ENCODE peak calls at places on chromosomes 2 and 18, in seven cellular contexts. Z is K562, I is A549, C is IMR-90, N is H1, R is HepG2, F is GM12878. Y is an unnamed sample.

GRCh38 chr2:20074001-20074648 is 22.7 kb upstream of the LAPTM4A start:
- DNase-seq in Z (no peak), R (no peak), N (no peak), F (no peak), C (no peak), I (no peak), Y (peak)

GRCh38 chr2:224410946-224411561 is 9.1 kb upstream of the FAM124B start:
- DNase-seq in R (no peak), F (no peak), Z (no peak), I (no peak), N (no peak), C (peak), Y (no peak)

GRCh38 chr2:65557616-65558573 is 125.5 kb upstream of the SPRED2 start:
- DNase-seq in Z (no peak), C (no peak), F (no peak), I (no peak), N (no peak), R (no peak), Y (no peak)

GRCh38 chr2:101628050-101628392 is 69.5 kb upstream of the MAP4K4 start:
- DNase-seq in R (no peak), N (no peak), F (no peak), I (no peak), Z (no peak), C (no peak), Y (no peak)

GRCh38 chr2:212949786-212950185 is 201.6 kb downstream of the IKZF2 start:
- DNase-seq in C (no peak), N (no peak), I (no peak), R (no peak), Z (no peak), F (no peak), Y (no peak)

GRCh38 chr2:238945433-238946150 is 97.7 kb downstream of the TWIST2 start:
- DNase-seq in R (peak), I (peak), N (peak), C (peak), Z (peak), F (no peak), Y (no peak)

GRCh38 chr18:55501594-55502345 is 86.2 kb downstream of the TCF4 start:
- DNase-seq in I (no peak), N (no peak), C (peak), Z (no peak), R (no peak), F (no peak), Y (no peak)

GRCh38 chr2:130896813-130897212 is 60.1 kb downstream of the ARHGEF4 start:
- DNase-seq in Z (no peak), I (no peak), C (no peak), N (no peak), F (no peak), R (no peak), Y (no peak)

GRCh38 chr2:100736121-100736915 is 83.6 kb upstream of the NPAS2 start:
- DNase-seq in R (no peak), C (no peak), I (no peak), Z (no peak), F (no peak), N (peak), Y (no peak)

GRCh38 chr18:26003391-26003790 is 87.0 kb downstream of the SS18 start:
- DNase-seq in R (no peak), Z (peak), I (no peak), C (no peak), N (no peak), F (no peak), Y (no peak)

GRCh38 chr18:6370410-6370809 is 44.3 kb downstream of the L3MBTL4 start:
- DNase-seq in I (no peak), C (no peak), Z (no peak), N (no peak), R (peak), F (no peak), Y (peak)

GRCh38 chr2:47052847-47053246 is 102.3 kb downstream of the STPG4 start:
- DNase-seq in R (no peak), F (no peak), I (no peak), C (no peak), Z (no peak), N (no peak), Y (no peak)

GRCh38 chr2:106039634-106040033 is 154.5 kb downstream of the UXS1 start:
- DNase-seq in Z (no peak), R (no peak), C (no peak), I (no peak), N (no peak), F (no peak), Y (no peak)

GRCh38 chr2:203637819-203638167 is 68.6 kb upstream of the CD28 start:
- DNase-seq in N (no peak), I (no peak), R (no peak), C (no peak), F (no peak), Z (no peak), Y (no peak)

GRCh38 chr2:203631068-203631757 is 75.2 kb upstream of the CD28 start:
- DNase-seq in N (no peak), F (no peak), C (no peak), R (peak), Z (no peak), I (no peak), Y (no peak)

GRCh38 chr2:203636896-203637818 is 69.3 kb upstream of the CD28 start:
- DNase-seq in N (no peak), C (no peak), I (no peak), F (no peak), R (no peak), Z (no peak), Y (no peak)
- H3K4me2 ChIP-seq in N (no peak), C (no peak), I (no peak), F (no peak), R (no peak), Z (no peak), Y (no peak)

GRCh38 chr18:2961828-2962227 is 51.1 kb downstream of the LPIN2 start:
- DNase-seq in F (no peak), N (no peak), I (no peak), R (no peak), C (peak), Z (no peak), Y (peak)
- TF ChIP-seq USF2 in F (no peak), N (no peak), I (no peak), R (no peak), C (no peak), Z (no peak), Y (no peak)

GRCh38 chr2:127568128-127568527 is 32.6 kb downstream of the MYO7B start:
- DNase-seq in N (no peak), R (no peak), C (no peak), I (no peak), Z (no peak), F (no peak), Y (no peak)

GRCh38 chr2:127573298-127573697 is 37.8 kb downstream of the MYO7B start:
- DNase-seq in C (no peak), R (no peak), F (no peak), Z (no peak), N (peak), I (no peak), Y (no peak)

GRCh38 chr2:127572841-127573240 is 37.4 kb downstream of the MYO7B start:
- DNase-seq in F (no peak), C (no peak), R (no peak), I (no peak), Z (no peak), N (peak), Y (no peak)

GRCh38 chr2:127569274-127570065 is 34.0 kb downstream of the MYO7B start:
- DNase-seq in I (no peak), C (peak), N (peak), F (no peak), Z (no peak), R (no peak), Y (no peak)

DNA sequence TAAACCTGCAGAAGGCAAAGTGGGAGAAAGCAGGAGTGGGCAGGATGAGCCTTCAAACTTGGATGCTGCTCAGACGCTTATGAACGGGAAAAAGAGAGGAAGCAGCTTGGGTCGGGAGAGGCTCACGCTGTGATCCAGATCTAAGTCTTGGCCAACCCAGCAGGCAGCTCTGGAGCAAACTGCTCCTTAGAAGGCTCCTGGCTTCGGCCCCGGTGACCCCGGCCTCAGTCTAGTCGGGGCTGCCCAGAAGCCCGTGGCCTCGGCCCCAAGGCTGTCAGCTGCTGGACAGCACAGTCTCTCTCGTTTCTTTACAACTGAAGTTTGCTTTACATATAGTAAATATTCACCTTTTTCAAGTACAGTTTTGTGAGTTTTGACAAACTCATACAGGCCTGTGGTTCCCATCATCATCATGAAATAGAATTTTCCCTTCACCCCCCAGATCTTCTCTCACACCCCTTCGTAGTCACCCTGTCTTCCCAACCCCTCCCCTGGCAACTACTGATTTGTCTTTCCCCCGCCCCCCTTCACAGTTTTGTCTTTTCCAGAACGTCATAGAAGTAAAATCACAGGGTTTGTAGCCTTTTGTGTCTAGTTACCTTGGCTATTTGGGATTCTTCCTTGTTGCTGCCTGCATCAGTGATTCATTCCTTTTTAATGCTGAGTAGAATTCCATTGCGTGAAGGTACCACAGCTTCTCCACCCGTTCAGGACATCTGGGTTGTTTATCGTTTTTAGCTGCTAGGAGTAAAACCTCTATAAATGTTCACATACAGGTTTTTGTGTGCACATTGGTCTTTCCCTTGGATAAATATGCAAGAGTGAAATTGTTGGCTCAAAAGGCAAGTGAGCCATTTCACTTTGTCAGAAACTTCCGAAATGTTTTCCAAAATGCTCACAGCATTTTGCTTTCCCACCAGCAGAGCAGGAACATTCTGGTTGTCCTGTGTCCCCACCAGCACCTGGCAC is 35.1 kb downstream of the MYO7B start:
- DNase-seq in Z (no peak), I (no peak), C (peak), R (no peak), F (no peak), N (peak), Y (no peak)
- H3K4me2 ChIP-seq in Z (no peak), I (no peak), C (no peak), R (no peak), F (no peak), N (no peak), Y (no peak)

GRCh38 chr2:204869142-204869823 is 324.0 kb downstream of the PARD3B start:
- DNase-seq in C (peak), Z (no peak), R (no peak), N (no peak), F (no peak), I (no peak), Y (no peak)
- TF ChIP-seq USF2 in C (no peak), Z (no peak), R (no peak), N (no peak), F (no peak), I (no peak), Y (no peak)

DNA sequence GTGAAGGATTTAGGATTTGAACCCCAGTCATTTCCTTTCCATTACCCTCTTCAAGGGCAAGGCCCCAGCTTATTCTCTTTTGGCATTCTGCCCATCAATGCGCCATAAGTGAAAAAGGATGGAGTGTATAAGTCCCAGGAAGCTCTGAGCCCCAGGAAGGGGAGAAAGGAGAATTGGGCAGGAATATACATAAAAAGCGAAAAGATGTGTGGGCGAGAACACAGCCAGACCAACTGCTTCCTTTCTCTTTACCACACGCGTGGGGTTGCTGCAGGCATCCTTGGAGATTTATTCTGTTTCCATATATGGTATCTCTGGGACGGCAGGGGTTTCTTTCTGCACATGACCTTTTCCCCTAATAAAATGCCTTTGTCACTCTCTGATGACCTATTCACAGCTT is 440.6 kb downstream of the NBAS start:
- DNase-seq in N (no peak), F (no peak), Z (no peak), C (no peak), R (no peak), I (no peak), Y (no peak)
- H3K4me2 ChIP-seq in N (no peak), F (no peak), Z (no peak), C (no peak), R (no peak), I (no peak), Y (no peak)

DNA sequence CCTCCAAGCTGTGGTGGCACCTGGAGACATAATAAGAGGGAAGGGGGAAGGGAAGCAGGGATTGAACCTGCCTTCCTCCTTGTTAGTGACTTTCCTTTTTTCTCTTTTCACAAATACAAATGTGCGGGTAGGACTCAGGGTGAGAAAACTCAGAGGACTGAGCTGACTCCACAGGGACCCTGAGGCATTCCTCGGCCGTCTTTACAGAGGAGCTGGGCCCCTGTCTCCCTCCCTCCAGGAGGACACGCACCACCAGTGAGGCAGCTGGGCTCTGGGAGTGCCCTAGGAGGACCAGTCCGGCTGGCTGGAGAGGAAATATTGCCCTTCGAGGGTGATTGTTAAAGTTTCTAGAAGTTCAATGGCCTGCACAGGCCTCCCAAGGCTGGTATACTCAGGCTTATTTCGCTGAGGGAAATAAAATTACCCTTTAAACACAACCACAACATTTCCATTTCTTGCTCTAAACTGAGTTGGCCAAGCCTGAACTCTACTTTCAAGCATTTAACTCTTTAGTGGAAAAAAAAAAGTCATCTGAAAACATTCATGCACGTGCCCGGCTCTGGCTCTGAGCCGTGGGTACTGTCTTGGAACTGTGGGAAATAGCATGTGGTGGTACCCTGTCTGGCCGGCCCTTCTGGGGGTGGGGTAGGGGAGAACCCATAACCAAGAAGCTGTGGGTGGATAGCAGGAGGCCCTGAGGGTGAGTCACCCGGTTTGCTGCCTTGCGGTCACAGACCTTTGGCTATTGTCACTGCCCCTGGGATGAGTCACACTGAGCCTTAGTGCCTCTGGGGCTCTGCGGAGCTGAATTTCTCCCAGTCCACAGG is 116.0 kb downstream of the COPS8 start:
- DNase-seq in C (peak), Z (peak), N (no peak), F (peak), R (peak), I (peak), Y (no peak)
- TF ChIP-seq USF2 in C (peak), Z (no peak), N (no peak), F (no peak), R (no peak), I (no peak), Y (no peak)

GRCh38 chr18:62327977-62328376 is 2.9 kb downstream of the TNFRSF11A start:
- DNase-seq in R (no peak), C (no peak), N (no peak), F (no peak), Z (no peak), I (no peak), Y (no peak)

GRCh38 chr18:62324917-62325805 is at the start of gene TNFRSF11A:
- DNase-seq in F (no peak), N (peak), I (peak), Z (peak), C (no peak), R (no peak), Y (peak)

GRCh38 chr18:62326646-62327348 is 1.7 kb downstream of the TNFRSF11A start:
- DNase-seq in F (no peak), I (no peak), C (no peak), Z (no peak), R (no peak), N (no peak), Y (no peak)

GRCh38 chr18:62324355-62324828 is 718 bp upstream of the TNFRSF11A start:
- DNase-seq in C (no peak), N (peak), I (no peak), Z (peak), R (no peak), F (no peak), Y (no peak)

DNA sequence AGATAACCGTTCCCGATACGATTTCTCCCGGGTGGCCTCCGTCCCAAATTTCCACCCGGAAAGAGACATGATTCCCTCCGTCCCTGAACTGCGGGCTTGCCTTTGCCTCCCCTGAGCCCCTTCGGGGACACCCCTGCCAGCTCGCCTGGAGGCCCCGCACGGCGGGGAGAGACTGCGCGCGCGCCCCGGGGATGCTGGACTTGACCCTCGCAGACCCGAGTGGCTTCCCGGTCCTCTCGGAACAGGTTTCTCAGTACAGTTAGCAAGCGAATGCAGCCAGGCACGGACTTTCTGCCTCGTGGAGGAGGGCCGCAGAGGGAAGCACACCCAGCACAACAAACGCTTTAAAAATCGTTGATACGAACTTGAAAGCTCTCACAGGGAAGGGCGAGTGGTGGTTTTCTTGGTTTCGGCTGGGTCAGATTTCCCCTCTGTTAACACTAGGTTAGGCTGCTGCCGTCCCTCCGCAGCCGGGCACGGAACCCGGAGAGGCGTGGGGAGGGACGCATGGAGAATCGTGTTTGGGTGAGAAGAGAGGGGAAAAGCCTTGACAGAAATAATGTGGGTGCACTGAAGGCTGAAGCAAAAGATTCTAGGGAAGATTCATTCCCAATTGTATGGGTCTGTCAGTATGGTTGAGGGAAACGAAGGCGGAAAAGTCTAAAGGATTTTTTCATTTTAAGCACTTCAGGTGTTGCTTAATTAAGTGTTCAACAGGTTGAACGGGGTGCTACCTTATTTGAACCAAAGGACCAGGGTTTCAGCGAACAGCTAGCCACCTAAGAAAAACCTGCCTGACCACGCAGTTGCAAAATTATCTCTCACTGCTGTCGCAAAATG is 916 bp downstream of the TNFRSF11A start:
- DNase-seq in C (peak), N (no peak), Z (no peak), I (peak), F (no peak), R (no peak), Y (peak)
- H3K4me2 ChIP-seq in C (peak), N (peak), Z (peak), I (peak), F (peak), R (peak), Y (peak)